ENCODE peak calls at places on chromosome 18, in six cellular contexts. N, K, Z, W, O and D are unnamed samples.

GRCh38 chr18:64777561-64777960 is 628.7 kb upstream of the LINC00305 start:
- ATAC-seq in N (no peak), K (no peak), Z (no peak), W (no peak), O (no peak), D (no peak)

GRCh38 chr18:75378674-75379315 is 48.7 kb downstream of the SMIM21 start:
- ATAC-seq in N (no peak), K (no peak), Z (no peak), W (no peak), O (no peak), D (no peak)

GRCh38 chr18:27899893-27900292 is 277.0 kb downstream of the CDH2 start:
- ATAC-seq in N (no peak), K (no peak), Z (no peak), W (no peak), O (no peak), D (no peak)

GRCh38 chr18:7778181-7778580 is 211.1 kb downstream of the PTPRM start:
- ATAC-seq in N (no peak), K (no peak), Z (no peak), W (no peak), O (no peak), D (no peak)

GRCh38 chr18:60732146-60732545 is 359.6 kb upstream of the MC4R start:
- ATAC-seq in N (no peak), K (no peak), Z (no peak), W (no peak), O (no peak), D (no peak)

GRCh38 chr18:55988537-55988936 is 400.5 kb upstream of the TCF4 start:
- ATAC-seq in N (no peak), K (no peak), Z (no peak), W (no peak), O (peak; percentile 65), D (peak; percentile 70)

GRCh38 chr18:12334280-12335262 is 26.5 kb downstream of the TUBB6 start:
- ATAC-seq in N (no peak), K (no peak), Z (no peak), W (no peak), O (peak; percentile 30), D (no peak)

GRCh38 chr18:11035814-11036213 is 113.6 kb downstream of the PIEZO2 start:
- ATAC-seq in N (no peak), K (peak; percentile 8), Z (no peak), W (no peak), O (no peak), D (no peak)

GRCh38 chr18:58805482-58806187 is 59.0 kb upstream of the ZNF532 start:
- ATAC-seq in N (no peak), K (no peak), Z (no peak), W (no peak), O (no peak), D (no peak)
- H3K27ac ChIP-seq in N (no peak overlapping the region), K (no peak overlapping the region), Z (no peak overlapping the region), W (no peak overlapping the region), O (no peak overlapping the region), D (no peak overlapping the region)

DNA sequence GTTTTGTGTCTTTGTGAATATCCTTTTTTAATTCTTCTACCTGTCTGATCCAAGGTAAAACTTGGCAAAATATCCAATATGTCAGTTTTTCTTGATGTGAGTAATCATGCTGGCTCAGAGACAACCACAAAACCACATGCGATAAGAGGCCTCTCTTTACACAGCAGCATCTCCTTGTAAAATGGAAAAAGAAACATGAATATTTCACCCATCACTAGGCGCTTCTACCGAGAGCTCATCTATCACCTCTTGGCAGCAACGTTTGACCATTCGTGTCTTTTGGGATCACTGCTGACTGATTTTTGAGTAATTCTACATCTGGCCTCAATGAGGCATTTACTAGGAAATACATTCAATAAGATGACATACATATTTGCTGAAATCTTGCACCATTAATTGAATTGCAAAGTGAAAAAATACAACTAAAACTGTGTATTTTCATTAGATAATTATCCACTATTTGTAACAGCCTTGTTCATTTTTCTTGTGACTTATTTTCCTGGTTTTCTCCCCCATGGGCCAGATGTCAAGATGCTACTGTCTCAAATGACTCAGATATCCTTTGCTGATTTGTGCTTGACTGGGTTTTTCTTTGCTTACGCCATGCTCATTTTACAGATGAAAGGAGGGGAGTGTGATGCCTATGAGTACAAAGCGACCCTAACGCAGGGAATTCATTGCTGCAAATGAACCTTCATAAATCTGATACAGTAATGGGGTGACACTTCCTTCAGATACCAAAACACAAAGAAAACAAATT is 467.5 kb downstream of the FBXO15 start:
- ATAC-seq in N (no peak), K (no peak), Z (no peak), W (no peak), O (no peak), D (no peak)
- TF ChIP-seq CTCF in N (no peak), K (no peak), Z (no peak), W (no peak), O (no peak), D (no peak)

GRCh38 chr18:33181016-33181415 is 259.5 kb downstream of the CCDC178 start:
- ATAC-seq in N (no peak), K (no peak), Z (no peak), W (no peak), O (no peak), D (no peak)

GRCh38 chr18:33184918-33185317 is 255.6 kb downstream of the CCDC178 start:
- ATAC-seq in N (no peak), K (no peak), Z (no peak), W (no peak), O (no peak), D (no peak)

GRCh38 chr18:33184178-33184577 is 256.3 kb downstream of the CCDC178 start:
- ATAC-seq in N (no peak), K (no peak), Z (no peak), W (no peak), O (no peak), D (no peak)

DNA sequence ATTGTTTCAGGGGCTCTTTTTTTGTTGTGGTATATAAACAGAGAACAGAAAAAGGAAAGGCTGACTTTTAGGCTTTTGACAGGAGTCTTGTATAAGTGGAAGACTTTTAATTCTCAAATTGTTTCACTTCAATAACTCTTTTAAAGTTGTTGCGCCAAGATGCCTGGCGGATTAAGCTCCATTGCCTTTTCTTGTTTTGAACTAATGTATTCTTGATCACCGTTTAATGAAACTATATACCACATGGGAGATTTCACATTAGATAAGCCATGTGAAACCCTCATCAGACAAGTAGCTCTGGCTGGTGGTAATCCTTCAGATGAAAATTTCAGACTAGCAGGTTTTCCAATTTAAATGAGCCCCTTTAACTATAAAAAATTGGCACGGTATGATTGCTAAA is 257.4 kb downstream of the CCDC178 start:
- ATAC-seq in N (no peak), K (no peak), Z (no peak), W (no peak), O (no peak), D (no peak)
- TF ChIP-seq EP300 in N (no peak), K (no peak), Z (no peak), W (no peak), O (no peak), D (no peak)

GRCh38 chr18:21703241-21703820 is 1.2 kb downstream of the ABHD3 start:
- ATAC-seq in N (no peak), K (peak; percentile 10), Z (no peak), W (no peak), O (no peak), D (no peak)
- H3K27ac ChIP-seq in N (peak overlapping the region; percentile 88), K (peak overlapping the region; percentile 83), Z (peak overlapping the region; percentile 89), W (peak overlapping the region; percentile 95), O (peak overlapping the region; percentile 89), D (no peak overlapping the region)

GRCh38 chr18:44098551-44099098 is 582.1 kb upstream of the SETBP1 start:
- ATAC-seq in N (no peak), K (peak; percentile 79), Z (peak; percentile 43), W (peak; percentile 37), O (no peak), D (no peak)
- TF ChIP-seq CTCF in N (no peak), K (peak; percentile 35), Z (no peak), W (no peak), O (no peak), D (peak; percentile 17)

GRCh38 chr18:34976534-34976898 is 64.7 kb upstream of the MAPRE2 start:
- ATAC-seq in N (no peak), K (no peak), Z (no peak), W (no peak), O (no peak), D (no peak)

GRCh38 chr18:34978533-34978893 is 62.7 kb upstream of the MAPRE2 start:
- ATAC-seq in N (peak; percentile 8), K (no peak), Z (no peak), W (no peak), O (no peak), D (no peak)

GRCh38 chr18:34976084-34976483 is 65.1 kb upstream of the MAPRE2 start:
- ATAC-seq in N (no peak), K (no peak), Z (no peak), W (no peak), O (no peak), D (no peak)

GRCh38 chr18:34977787-34978532 is 63.3 kb upstream of the MAPRE2 start:
- ATAC-seq in N (peak; percentile 64), K (peak; percentile 46), Z (peak; percentile 57), W (peak; percentile 54), O (peak; percentile 67), D (peak; percentile 32)

DNA sequence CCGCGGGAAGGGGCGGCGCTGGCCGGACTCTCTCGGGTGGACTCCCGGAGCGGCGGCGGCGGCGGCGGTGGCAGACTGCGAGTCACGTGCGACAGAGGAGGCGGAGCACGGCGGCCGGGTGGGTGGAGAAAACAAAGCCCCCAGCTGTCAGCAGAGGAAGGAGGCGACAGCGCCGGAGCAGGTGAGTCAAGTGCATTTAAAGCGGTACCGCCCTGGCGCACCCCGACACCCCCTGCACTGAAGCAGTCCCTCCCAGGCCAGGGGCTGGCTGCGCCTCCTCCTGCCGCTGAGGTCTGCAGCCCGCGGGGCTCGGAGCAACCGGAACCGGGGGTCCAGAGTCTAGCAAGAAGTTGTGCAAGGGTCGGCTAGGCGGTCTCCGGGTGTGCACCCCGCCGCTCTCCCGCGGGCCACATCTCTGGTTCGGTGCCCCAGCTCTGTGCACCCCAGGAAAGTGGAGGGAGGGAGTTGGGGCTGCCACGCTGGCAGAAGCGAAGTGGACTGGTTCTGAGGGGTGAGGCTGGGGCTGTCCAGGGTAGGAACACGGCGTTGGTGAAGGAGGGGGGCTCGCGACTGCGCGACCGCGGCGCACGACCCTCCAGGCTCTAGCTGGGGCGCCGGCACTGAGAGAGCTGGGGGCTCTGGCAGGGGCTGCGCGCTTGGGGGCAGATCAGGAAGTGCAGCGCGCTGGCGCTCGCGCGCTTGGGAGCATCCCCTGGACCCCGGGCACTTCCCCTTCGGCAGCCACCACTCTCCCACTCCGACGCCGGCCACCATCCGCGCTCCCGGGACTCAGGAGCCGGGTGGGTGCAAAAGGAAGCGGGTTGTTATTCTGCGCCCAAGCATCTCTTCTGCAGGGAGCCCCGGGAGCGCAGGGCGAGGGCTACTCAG is 64.1 kb upstream of the MAPRE2 start:
- ATAC-seq in N (peak; percentile 64), K (peak; percentile 86), Z (peak; percentile 67), W (peak; percentile 74), O (peak; percentile 77), D (peak; percentile 67)
- TF ChIP-seq EP300 in N (no peak), K (no peak), Z (no peak), W (no peak), O (no peak), D (no peak)